ENCODE peak calls at places on chromosomes 12 and 14, in seven cellular contexts. One of them, this sample, is unnamed. For H3K9me2 and H3K27me3, the result is how much of the 10 kb centered on the place peaks cover.

GRCh38 chr12:51865470-51865745 is 16.9 kb upstream of the FIGNL2 start:
- DNase-seq in HCT116: no peak
- DNase-seq in GM23248: no peak
- DNase-seq in GM23338: no peak
- DNase-seq in PC-3: no peak
- DNase-seq in SK-N-SH: no peak
- DNase-seq in Karpas-422: no peak
- DNase-seq in this sample: no peak

GRCh38 chr12:89521348-89522238 is 3.0 kb downstream of the GALNT4 start:
- DNase-seq in PC-3: peak
- DNase-seq in GM23338: no peak
- DNase-seq in GM23248: no peak
- DNase-seq in SK-N-SH: no peak
- DNase-seq in HCT116: no peak
- DNase-seq in Karpas-422: no peak
- DNase-seq in this sample: no peak

GRCh38 chr14:78243187-78243586 is 73.0 kb downstream of the NRXN3 start:
- DNase-seq in GM23338: no peak
- DNase-seq in SK-N-SH: no peak
- DNase-seq in GM23248: no peak
- DNase-seq in HCT116: no peak
- DNase-seq in Karpas-422: no peak
- DNase-seq in PC-3: no peak
- DNase-seq in this sample: no peak

GRCh38 chr14:69879175-69880047 is at the start of gene SMOC1:
- DNase-seq in SK-N-SH: peak
- DNase-seq in PC-3: no peak
- DNase-seq in Karpas-422: no peak
- DNase-seq in GM23338: peak
- DNase-seq in GM23248: peak
- DNase-seq in HCT116: no peak
- DNase-seq in this sample: no peak

GRCh38 chr12:68342966-68343365 is 10.8 kb upstream of the MDM1 start:
- DNase-seq in SK-N-SH: no peak
- DNase-seq in HCT116: no peak
- DNase-seq in GM23248: no peak
- DNase-seq in GM23338: no peak
- DNase-seq in PC-3: no peak
- DNase-seq in Karpas-422: peak
- DNase-seq in this sample: no peak

GRCh38 chr12:120012067-120012621 is 23.1 kb downstream of the BICDL1 start:
- DNase-seq in Karpas-422: peak
- DNase-seq in GM23338: peak
- DNase-seq in GM23248: peak
- DNase-seq in HCT116: peak
- DNase-seq in SK-N-SH: peak
- DNase-seq in PC-3: peak
- DNase-seq in this sample: no peak

GRCh38 chr12:62758216-62758615 is 176.7 kb downstream of the PPM1H start:
- DNase-seq in GM23338: no peak
- DNase-seq in Karpas-422: no peak
- DNase-seq in GM23248: no peak
- DNase-seq in PC-3: peak
- DNase-seq in HCT116: no peak
- DNase-seq in SK-N-SH: no peak
- DNase-seq in this sample: no peak

GRCh38 chr14:99938376-99938775 is 126.8 kb upstream of the EVL start:
- DNase-seq in PC-3: no peak
- DNase-seq in GM23248: no peak
- DNase-seq in GM23338: peak
- DNase-seq in Karpas-422: no peak
- DNase-seq in HCT116: no peak
- DNase-seq in SK-N-SH: no peak
- DNase-seq in this sample: no peak

GRCh38 chr14:31965735-31966598 is 111.1 kb upstream of the ARHGAP5 start:
- DNase-seq in PC-3: peak
- DNase-seq in SK-N-SH: no peak
- DNase-seq in Karpas-422: no peak
- DNase-seq in HCT116: no peak
- DNase-seq in GM23248: peak
- DNase-seq in GM23338: no peak
- DNase-seq in this sample: peak

GRCh38 chr14:76872796-76873432 is 46.7 kb downstream of the LRRC74A start:
- DNase-seq in Karpas-422: peak
- DNase-seq in PC-3: peak
- DNase-seq in GM23248: peak
- DNase-seq in HCT116: no peak
- DNase-seq in SK-N-SH: peak
- DNase-seq in GM23338: peak
- DNase-seq in this sample: no peak

GRCh38 chr12:15982471-15982870 is 71.3 kb downstream of the DERA start:
- DNase-seq in SK-N-SH: peak
- DNase-seq in GM23248: peak
- DNase-seq in Karpas-422: no peak
- DNase-seq in GM23338: peak
- DNase-seq in HCT116: no peak
- DNase-seq in PC-3: peak
- DNase-seq in this sample: no peak

GRCh38 chr12:49673446-49674317 is 33.5 kb downstream of the FMNL3 start:
- DNase-seq in GM23338: peak
- DNase-seq in PC-3: no peak
- DNase-seq in Karpas-422: no peak
- DNase-seq in GM23248: peak
- DNase-seq in HCT116: no peak
- DNase-seq in SK-N-SH: peak
- DNase-seq in this sample: peak

GRCh38 chr12:25971675-25972035 is 13.2 kb downstream of the RASSF8 start:
- DNase-seq in HCT116: no peak
- DNase-seq in PC-3: no peak
- DNase-seq in SK-N-SH: no peak
- DNase-seq in GM23338: no peak
- DNase-seq in GM23248: no peak
- DNase-seq in Karpas-422: no peak
- DNase-seq in this sample: no peak

GRCh38 chr12:53505086-53505485 is 2.2 kb downstream of the NPFF start:
- DNase-seq in HCT116: no peak
- DNase-seq in PC-3: peak
- DNase-seq in GM23338: no peak
- DNase-seq in GM23248: peak
- DNase-seq in SK-N-SH: no peak
- DNase-seq in Karpas-422: no peak
- DNase-seq in this sample: no peak

GRCh38 chr12:40146800-40147797 is 41.2 kb upstream of the SLC2A13 start:
- DNase-seq in GM23248: no peak
- DNase-seq in SK-N-SH: no peak
- DNase-seq in HCT116: no peak
- DNase-seq in PC-3: no peak
- DNase-seq in GM23338: no peak
- DNase-seq in Karpas-422: no peak
- DNase-seq in this sample: no peak

GRCh38 chr12:104063712-104064030 is 660 bp upstream of the HCFC2 start:
- DNase-seq in SK-N-SH: no peak
- DNase-seq in GM23338: no peak
- DNase-seq in PC-3: no peak
- DNase-seq in GM23248: no peak
- DNase-seq in Karpas-422: no peak
- DNase-seq in HCT116: no peak
- DNase-seq in this sample: peak

GRCh38 chr14:61568572-61569011 is 126.7 kb upstream of the HIF1A start:
- DNase-seq in GM23338: peak
- DNase-seq in Karpas-422: peak
- DNase-seq in SK-N-SH: no peak
- DNase-seq in PC-3: peak
- DNase-seq in HCT116: no peak
- DNase-seq in GM23248: no peak
- DNase-seq in this sample: peak

GRCh38 chr14:29892327-29892726 is 35.3 kb downstream of the PRKD1 start:
- DNase-seq in GM23248: peak
- DNase-seq in SK-N-SH: no peak
- DNase-seq in PC-3: peak
- DNase-seq in HCT116: no peak
- DNase-seq in GM23338: no peak
- DNase-seq in Karpas-422: no peak
- DNase-seq in this sample: no peak

GRCh38 chr12:81257952-81258551 is 180.2 kb downstream of the ACSS3 start:
- DNase-seq in Karpas-422: peak
- DNase-seq in HCT116: peak
- DNase-seq in GM23248: peak
- DNase-seq in PC-3: peak
- DNase-seq in GM23338: peak
- DNase-seq in SK-N-SH: peak
- DNase-seq in this sample: peak

GRCh38 chr14:106200539-106201310 is 674.3 kb downstream of the TMEM121 start:
- DNase-seq in HCT116: no peak
- DNase-seq in Karpas-422: no peak
- DNase-seq in GM23248: no peak
- DNase-seq in PC-3: no peak
- DNase-seq in GM23338: no peak
- DNase-seq in SK-N-SH: no peak
- DNase-seq in this sample: no peak

GRCh38 chr12:29278673-29279420 is 102.1 kb downstream of the ERGIC2 start:
- DNase-seq in HCT116: no peak
- DNase-seq in SK-N-SH: no peak
- DNase-seq in Karpas-422: no peak
- DNase-seq in GM23338: no peak
- DNase-seq in PC-3: no peak
- DNase-seq in GM23248: peak
- DNase-seq in this sample: no peak

GRCh38 chr14:32203928-32204357 is 874 bp upstream of the RNU6-8 start:
- DNase-seq in SK-N-SH: peak
- DNase-seq in GM23338: peak
- DNase-seq in HCT116: no peak
- DNase-seq in Karpas-422: peak
- DNase-seq in GM23248: no peak
- DNase-seq in PC-3: peak
- DNase-seq in this sample: no peak

GRCh38 chr14:41830679-41831078 is 224.0 kb downstream of the LRFN5 start:
- DNase-seq in GM23338: peak
- DNase-seq in PC-3: no peak
- DNase-seq in GM23248: peak
- DNase-seq in HCT116: no peak
- DNase-seq in Karpas-422: peak
- DNase-seq in SK-N-SH: no peak
- DNase-seq in this sample: no peak

GRCh38 chr12:107236824-107237467 is 143.6 kb upstream of the CRY1 start:
- DNase-seq in SK-N-SH: no peak
- DNase-seq in HCT116: no peak
- DNase-seq in GM23248: no peak
- DNase-seq in GM23338: peak
- DNase-seq in PC-3: peak
- DNase-seq in Karpas-422: no peak
- DNase-seq in this sample: no peak

DNA sequence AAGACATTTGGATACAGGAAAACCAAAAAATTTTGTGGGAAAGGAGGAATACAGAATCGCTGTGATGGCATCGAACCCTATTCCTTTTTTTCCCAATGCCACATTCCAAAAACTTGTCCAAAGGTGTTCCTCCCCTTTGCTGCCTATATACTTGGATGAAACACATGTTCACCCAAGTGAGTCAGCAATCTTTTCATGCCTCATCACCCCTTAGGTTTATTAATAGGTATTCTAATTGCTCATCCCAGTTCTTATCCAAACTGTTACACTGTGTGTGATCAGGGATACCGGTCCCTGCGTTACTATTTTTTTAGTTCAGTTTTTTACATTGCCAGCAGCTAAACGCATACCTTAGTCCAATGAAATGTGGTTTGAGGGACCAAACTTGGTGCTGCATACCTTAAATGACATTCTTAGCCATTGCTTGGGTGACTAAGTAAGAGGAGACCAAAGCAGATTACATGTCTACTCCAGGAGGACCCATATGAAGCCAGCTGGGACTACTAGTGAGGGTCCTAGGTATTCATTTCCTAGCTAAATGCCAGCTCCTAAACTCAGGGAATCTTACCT is 20.6 kb upstream of the ST8SIA1 start:
- DNase-seq in GM23248: no peak
- DNase-seq in PC-3: peak
- DNase-seq in GM23338: no peak
- DNase-seq in SK-N-SH: no peak
- DNase-seq in HCT116: no peak
- DNase-seq in Karpas-422: no peak
- DNase-seq in this sample: no peak
- H3K9me2 ChIP-seq in GM23248: under half
- H3K9me2 ChIP-seq in PC-3: under half
- H3K9me2 ChIP-seq in GM23338: under half
- H3K9me2 ChIP-seq in SK-N-SH: under half
- H3K9me2 ChIP-seq in HCT116: under half
- H3K9me2 ChIP-seq in Karpas-422: under half
- H3K9me2 ChIP-seq in this sample: under half

GRCh38 chr14:103696466-103697071 is 18.7 kb downstream of the XRCC3 start:
- DNase-seq in Karpas-422: no peak
- DNase-seq in PC-3: no peak
- DNase-seq in GM23338: no peak
- DNase-seq in SK-N-SH: no peak
- DNase-seq in HCT116: no peak
- DNase-seq in GM23248: peak
- DNase-seq in this sample: no peak

GRCh38 chr14:103694572-103695026 is 20.7 kb downstream of the XRCC3 start:
- DNase-seq in PC-3: no peak
- DNase-seq in GM23248: no peak
- DNase-seq in GM23338: peak
- DNase-seq in SK-N-SH: no peak
- DNase-seq in Karpas-422: no peak
- DNase-seq in HCT116: no peak
- DNase-seq in this sample: no peak

GRCh38 chr14:103695331-103696026 is 19.8 kb downstream of the XRCC3 start:
- DNase-seq in PC-3: no peak
- DNase-seq in HCT116: no peak
- DNase-seq in SK-N-SH: peak
- DNase-seq in GM23338: no peak
- DNase-seq in Karpas-422: peak
- DNase-seq in GM23248: no peak
- DNase-seq in this sample: no peak

GRCh38 chr14:103697196-103697595 is 18.1 kb downstream of the XRCC3 start:
- DNase-seq in GM23248: no peak
- DNase-seq in GM23338: no peak
- DNase-seq in PC-3: no peak
- DNase-seq in HCT116: no peak
- DNase-seq in SK-N-SH: no peak
- DNase-seq in Karpas-422: peak
- DNase-seq in this sample: no peak

GRCh38 chr14:103696027-103696402 is 19.2 kb downstream of the XRCC3 start:
- DNase-seq in PC-3: no peak
- DNase-seq in GM23338: no peak
- DNase-seq in GM23248: no peak
- DNase-seq in Karpas-422: peak
- DNase-seq in SK-N-SH: peak
- DNase-seq in HCT116: no peak
- DNase-seq in this sample: no peak
- H3K27me3 ChIP-seq in PC-3: under half
- H3K27me3 ChIP-seq in GM23338: under half
- H3K27me3 ChIP-seq in GM23248: under half
- H3K27me3 ChIP-seq in Karpas-422: under half
- H3K27me3 ChIP-seq in SK-N-SH: under half
- H3K27me3 ChIP-seq in HCT116: under half
- H3K27me3 ChIP-seq in this sample: under half

GRCh38 chr14:22803575-22803974 is 11.7 kb downstream of the SLC7A7 start:
- DNase-seq in PC-3: no peak
- DNase-seq in HCT116: no peak
- DNase-seq in Karpas-422: no peak
- DNase-seq in GM23248: no peak
- DNase-seq in GM23338: no peak
- DNase-seq in SK-N-SH: no peak
- DNase-seq in this sample: no peak
- H3K9me2 ChIP-seq in PC-3: under half
- H3K9me2 ChIP-seq in HCT116: under half
- H3K9me2 ChIP-seq in Karpas-422: under half
- H3K9me2 ChIP-seq in GM23248: under half
- H3K9me2 ChIP-seq in GM23338: under half
- H3K9me2 ChIP-seq in SK-N-SH: under half
- H3K9me2 ChIP-seq in this sample: under half

GRCh38 chr12:93571854-93572711 is at the start of gene SOCS2:
- DNase-seq in Karpas-422: no peak
- DNase-seq in GM23248: peak
- DNase-seq in HCT116: no peak
- DNase-seq in PC-3: peak
- DNase-seq in GM23338: peak
- DNase-seq in SK-N-SH: peak
- DNase-seq in this sample: no peak
- H3K27me3 ChIP-seq in Karpas-422: under half
- H3K27me3 ChIP-seq in GM23248: under half
- H3K27me3 ChIP-seq in HCT116: under half
- H3K27me3 ChIP-seq in PC-3: under half
- H3K27me3 ChIP-seq in GM23338: under half
- H3K27me3 ChIP-seq in SK-N-SH: under half
- H3K27me3 ChIP-seq in this sample: under half

This sample was measured in PC-9.